ENCODE peak calls at places on chromosomes 3 and 15, in five cellular contexts. M, O, F, C and Q are unnamed samples.

GRCh38 chr15:28896944-28897343 is 11.2 kb downstream of the APBA2 start:
- DNase-seq in M (peak), O (no peak), F (peak), C (no peak), Q (no peak)

GRCh38 chr3:42439461-42440075 is 29.2 kb upstream of the LYZL4 start:
- DNase-seq in M (no peak), O (no peak), F (no peak), C (no peak), Q (no peak)

GRCh38 chr15:39404767-39405173 is 176.1 kb upstream of the THBS1 start:
- DNase-seq in M (peak), O (no peak), F (peak), C (no peak), Q (no peak)

GRCh38 chr3:59784164-59784563 is 734.3 kb upstream of the CFAP20DC start:
- DNase-seq in M (no peak), O (no peak), F (no peak), C (no peak), Q (no peak)

GRCh38 chr3:134179508-134179907 is 71.2 kb downstream of the RYK start:
- DNase-seq in M (peak), O (no peak), F (no peak), C (no peak), Q (no peak)

GRCh38 chr15:39944711-39945110 is 10.8 kb downstream of the EIF2AK4 start:
- DNase-seq in M (peak), O (no peak), F (no peak), C (no peak), Q (no peak)

GRCh38 chr15:37221671-37222207 is 121.4 kb upstream of the MEIS2 start:
- DNase-seq in M (no peak), O (no peak), F (no peak), C (no peak), Q (no peak)

GRCh38 chr15:99090011-99090699 is 14.7 kb upstream of the SYNM start:
- DNase-seq in M (no peak), O (no peak), F (no peak), C (no peak), Q (no peak)

GRCh38 chr3:190017575-190018288 is 103.0 kb downstream of the P3H2 start:
- DNase-seq in M (peak), O (no peak), F (peak), C (no peak), Q (no peak)

GRCh38 chr3:197406266-197406665 is 107.9 kb upstream of the DLG1 start:
- DNase-seq in M (no peak), O (no peak), F (no peak), C (no peak), Q (no peak)

GRCh38 chr15:85495542-85495941 is 115.1 kb downstream of the AKAP13 start:
- DNase-seq in M (no peak), O (no peak), F (no peak), C (no peak), Q (no peak)

GRCh38 chr3:16935766-16936165 is 51.0 kb downstream of the PLCL2 start:
- DNase-seq in M (no peak), O (no peak), F (no peak), C (no peak), Q (no peak)

GRCh38 chr3:129023909-129024308 is 22.8 kb downstream of the EFCC1 start:
- DNase-seq in M (peak), O (no peak), F (peak), C (no peak), Q (no peak)

GRCh38 chr3:11556851-11557644 is 86.7 kb downstream of the VGLL4 start:
- DNase-seq in M (no peak), O (no peak), F (no peak), C (no peak), Q (no peak)

GRCh38 chr3:143121240-143122088 is 1.9 kb downstream of the CHST2 start:
- DNase-seq in M (peak), O (peak), F (no peak), C (no peak), Q (peak)

GRCh38 chr3:24953060-24953771 is 458.6 kb upstream of the THRB start:
- DNase-seq in M (no peak), O (no peak), F (no peak), C (no peak), Q (no peak)

GRCh38 chr15:34754171-34754580 is 622 bp downstream of the GJD2 start:
- DNase-seq in M (no peak), O (no peak), F (no peak), C (no peak), Q (no peak)

GRCh38 chr15:68415501-68416157 is 16.3 kb downstream of the ITGA11 start:
- DNase-seq in M (no peak), O (no peak), F (no peak), C (no peak), Q (no peak)

GRCh38 chr15:45618813-45619212 is 16.0 kb upstream of the SQOR start:
- DNase-seq in M (no peak), O (no peak), F (no peak), C (no peak), Q (no peak)